ENCODE peak calls at places on chromosomes 11 and 22, in nine cellular contexts. F is kidney glomerular epithelial cell, T is A673, H is EL, M is left ventricle myocardium inferior, J is iPS-NIHi11, Z is stomach, L is HL-60, D is AG09309. K is an unnamed sample.

GRCh38 chr11:78539566-78539965 is 35.1 kb downstream of the NARS2 start:
- DNase-seq in D (no peak), T (no peak), J (no peak), M (no peak), L (no peak), Z (no peak), F (no peak), H (no peak), K (no peak)

GRCh38 chr22:29443452-29443851 is 5.1 kb downstream of the RFPL1 start:
- DNase-seq in T (no peak), F (peak), L (no peak), Z (no peak), H (no peak), D (no peak), J (no peak), M (no peak), K (no peak)

GRCh38 chr11:124740277-124740882 is 638 bp downstream of the NRGN start:
- DNase-seq in F (no peak), T (peak), M (peak), Z (no peak), L (peak), H (peak), D (no peak), J (no peak), K (peak)

GRCh38 chr11:71181566-71181965 is 70.8 kb downstream of the SHANK2 start:
- DNase-seq in D (no peak), Z (no peak), J (no peak), H (no peak), T (no peak), F (no peak), M (no peak), L (no peak), K (no peak)

GRCh38 chr11:35267504-35267903 is 128.5 kb downstream of the CD44 start:
- DNase-seq in H (peak), D (no peak), L (no peak), M (no peak), J (no peak), Z (no peak), F (no peak), T (no peak), K (peak)

GRCh38 chr11:125429174-125429707 is 66.8 kb downstream of the FEZ1 start:
- DNase-seq in J (peak), F (peak), T (peak), D (no peak), H (peak), M (peak), L (peak), Z (peak), K (peak)

GRCh38 chr11:6489338-6489737 is 7.7 kb upstream of the DNHD1 start:
- DNase-seq in F (no peak), T (no peak), Z (no peak), H (no peak), M (no peak), J (no peak), D (no peak), L (no peak), K (no peak)

GRCh38 chr11:116404143-116404800 is 368.5 kb downstream of the BUD13 start:
- DNase-seq in L (no peak), H (no peak), D (no peak), T (no peak), F (no peak), Z (no peak), J (no peak), M (no peak), K (no peak)

GRCh38 chr22:29476116-29476515 is 3.9 kb upstream of the NEFH start:
- DNase-seq in J (peak), Z (no peak), T (no peak), M (no peak), F (no peak), D (no peak), L (no peak), H (no peak), K (no peak)

GRCh38 chr22:19805821-19806212 is 45.2 kb downstream of the TBX1 start:
- DNase-seq in D (no peak), H (peak), Z (no peak), T (no peak), M (peak), L (no peak), J (no peak), F (no peak), K (peak)

GRCh38 chr11:108693852-108694251 is 29.0 kb downstream of the DDX10 start:
- DNase-seq in J (no peak), T (no peak), H (peak), M (no peak), L (no peak), F (no peak), D (no peak), Z (no peak), K (peak)

GRCh38 chr22:47401976-47402770 is 639.7 kb downstream of the TBC1D22A start:
- DNase-seq in H (no peak), J (no peak), Z (no peak), T (no peak), M (no peak), F (no peak), L (no peak), D (no peak), K (no peak)

GRCh38 chr11:75208444-75208843 is 32.1 kb upstream of the TPBGL start:
- DNase-seq in D (no peak), Z (no peak), H (no peak), J (no peak), F (no peak), T (no peak), M (no peak), L (no peak), K (no peak)

GRCh38 chr11:126431401-126432064 is 76.0 kb downstream of the ST3GAL4 start:
- DNase-seq in Z (peak), D (peak), T (no peak), M (peak), H (peak), J (no peak), L (no peak), F (no peak), K (peak)

GRCh38 chr11:121459413-121460041 is 6.8 kb upstream of the SORL1-AS1 start:
- DNase-seq in J (no peak), D (no peak), L (no peak), Z (no peak), H (no peak), F (no peak), M (no peak), T (no peak), K (no peak)

K was measured in M059J.